ENCODE peak calls at places on chromosomes 16 and 17, in seven cellular contexts. One of them, this sample, is unnamed. For H3K4me1, the result is how much of the 10 kb centered on the place peaks cover.

GRCh38 chr16:35302859-35303258 is 1843.4 kb downstream of the TP53TG3F start:
- DNase-seq in neural progenitor cell: no peak
- DNase-seq in lower lobe of right lung: no peak
- DNase-seq in sigmoid colon: no peak
- DNase-seq in cardiac muscle cell: no peak
- DNase-seq in lung: no peak
- DNase-seq in tibial nerve: no peak
- DNase-seq in this sample: no peak

GRCh38 chr17:80175411-80175810 is 5.6 kb downstream of the CARD14 start:
- DNase-seq in neural progenitor cell: peak
- DNase-seq in lower lobe of right lung: no peak
- DNase-seq in sigmoid colon: no peak
- DNase-seq in cardiac muscle cell: peak
- DNase-seq in lung: peak
- DNase-seq in tibial nerve: no peak
- DNase-seq in this sample: peak

GRCh38 chr17:49469831-49470568 is 25.1 kb upstream of the NGFR start:
- DNase-seq in neural progenitor cell: peak
- DNase-seq in lower lobe of right lung: no peak
- DNase-seq in sigmoid colon: no peak
- DNase-seq in cardiac muscle cell: no peak
- DNase-seq in lung: no peak
- DNase-seq in tibial nerve: no peak
- DNase-seq in this sample: no peak

GRCh38 chr16:74304164-74304834 is 7.7 kb downstream of the PSMD7 start:
- DNase-seq in neural progenitor cell: no peak
- DNase-seq in lower lobe of right lung: no peak
- DNase-seq in sigmoid colon: no peak
- DNase-seq in cardiac muscle cell: peak
- DNase-seq in lung: no peak
- DNase-seq in tibial nerve: no peak
- DNase-seq in this sample: peak

GRCh38 chr17:22265807-22266206 is 573.5 kb downstream of the KCNJ18 start:
- DNase-seq in neural progenitor cell: no peak
- DNase-seq in lower lobe of right lung: no peak
- DNase-seq in sigmoid colon: no peak
- DNase-seq in cardiac muscle cell: no peak
- DNase-seq in lung: no peak
- DNase-seq in tibial nerve: no peak
- DNase-seq in this sample: no peak

GRCh38 chr16:50711862-50712567 is 18.6 kb downstream of the NOD2 start:
- DNase-seq in neural progenitor cell: no peak
- DNase-seq in lower lobe of right lung: no peak
- DNase-seq in sigmoid colon: peak
- DNase-seq in cardiac muscle cell: peak
- DNase-seq in lung: no peak
- DNase-seq in tibial nerve: no peak
- DNase-seq in this sample: no peak

GRCh38 chr17:82397449-82398335 is 20.5 kb upstream of the HEXD start:
- DNase-seq in neural progenitor cell: no peak
- DNase-seq in lower lobe of right lung: peak
- DNase-seq in sigmoid colon: no peak
- DNase-seq in cardiac muscle cell: no peak
- DNase-seq in lung: no peak
- DNase-seq in tibial nerve: no peak
- DNase-seq in this sample: no peak

GRCh38 chr17:69928586-69928985 is 146.4 kb upstream of the KCNJ16 start:
- DNase-seq in neural progenitor cell: no peak
- DNase-seq in lower lobe of right lung: no peak
- DNase-seq in sigmoid colon: no peak
- DNase-seq in cardiac muscle cell: no peak
- DNase-seq in lung: no peak
- DNase-seq in tibial nerve: no peak
- DNase-seq in this sample: no peak

GRCh38 chr17:80119271-80119791 is 17.9 kb downstream of the GAA start:
- DNase-seq in neural progenitor cell: no peak
- DNase-seq in lower lobe of right lung: no peak
- DNase-seq in sigmoid colon: peak
- DNase-seq in cardiac muscle cell: no peak
- DNase-seq in lung: no peak
- DNase-seq in tibial nerve: no peak
- DNase-seq in this sample: no peak

DNA sequence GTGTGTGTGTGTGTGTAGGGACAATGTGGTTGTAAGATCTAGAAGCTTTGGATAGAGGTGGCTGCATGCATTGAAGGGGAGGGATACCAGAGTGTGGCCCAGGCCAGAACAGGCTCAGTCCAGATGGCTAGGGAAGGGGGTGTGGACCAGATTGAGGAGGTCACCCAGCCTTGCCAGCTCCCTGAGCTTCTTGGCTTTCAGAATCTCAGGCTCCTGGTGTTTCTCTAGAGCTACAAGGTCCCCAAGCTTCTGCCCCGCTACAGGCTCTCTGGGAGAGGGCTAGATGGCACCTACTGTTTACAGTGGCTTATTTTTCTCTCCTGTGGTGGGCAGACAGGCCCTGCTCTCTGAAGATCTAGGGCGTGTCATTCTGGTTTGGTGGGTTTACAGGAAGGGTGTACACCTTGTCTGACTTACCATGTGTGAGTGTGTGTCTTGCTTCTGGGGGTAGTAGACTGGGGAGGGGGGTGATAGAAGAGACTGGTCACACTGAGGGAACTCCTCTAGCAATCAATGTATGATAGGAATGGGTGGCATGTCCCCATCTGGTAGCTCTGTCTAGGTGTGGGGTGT is 1.0 kb downstream of the RARA start:
- DNase-seq in neural progenitor cell: no peak
- DNase-seq in lower lobe of right lung: no peak
- DNase-seq in sigmoid colon: peak
- DNase-seq in cardiac muscle cell: no peak
- DNase-seq in lung: no peak
- DNase-seq in tibial nerve: no peak
- DNase-seq in this sample: no peak
- H3K4me1 ChIP-seq in neural progenitor cell: half or more
- H3K4me1 ChIP-seq in lower lobe of right lung: half or more
- H3K4me1 ChIP-seq in sigmoid colon: half or more
- H3K4me1 ChIP-seq in cardiac muscle cell: half or more
- H3K4me1 ChIP-seq in lung: half or more
- H3K4me1 ChIP-seq in tibial nerve: half or more
- H3K4me1 ChIP-seq in this sample: under half

DNA sequence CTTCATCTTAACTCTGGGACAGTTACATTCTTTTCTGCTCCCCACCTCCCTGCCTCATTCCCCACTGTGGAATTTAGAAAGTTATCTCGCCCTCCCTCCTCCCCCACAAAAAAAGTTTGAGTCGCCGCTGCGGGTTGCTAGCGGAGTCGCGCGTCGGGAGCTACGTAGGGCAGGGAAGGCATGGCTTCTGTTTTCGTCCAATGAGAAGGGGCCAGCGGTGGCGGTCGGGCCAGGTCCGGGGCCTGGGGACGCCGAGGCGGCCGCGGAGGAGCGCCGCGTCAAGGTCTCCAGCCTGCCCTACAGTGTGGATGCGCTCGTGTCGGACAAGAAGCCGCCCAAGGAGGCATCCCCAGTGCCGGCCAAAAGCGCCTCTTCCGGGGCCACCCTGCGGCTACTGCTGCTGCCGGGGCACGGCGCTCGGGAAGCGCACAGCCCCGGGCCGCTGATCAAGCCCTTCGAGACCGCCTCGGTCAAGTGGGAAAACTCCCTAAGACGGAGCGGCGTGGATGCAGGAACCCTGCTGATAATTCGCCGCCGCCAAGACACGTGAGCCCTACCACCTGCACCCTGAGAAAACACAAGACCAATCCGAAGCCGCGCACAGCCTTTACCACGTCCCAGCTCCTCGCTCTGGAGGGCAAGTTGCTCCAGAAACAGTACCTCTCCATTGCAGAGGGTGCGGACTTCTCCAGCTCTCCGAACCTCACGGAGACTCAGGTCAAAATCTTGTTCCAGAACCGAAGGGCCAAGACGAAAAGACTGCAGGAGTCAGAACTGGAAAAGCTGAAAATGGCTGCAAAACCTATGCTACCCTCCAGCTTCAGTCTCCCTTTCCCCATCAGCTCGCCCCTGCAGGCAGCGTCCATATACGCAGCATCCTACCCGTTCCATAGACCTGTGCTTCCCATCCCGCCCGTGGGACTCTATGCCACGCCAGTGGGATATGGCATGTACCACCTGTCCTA is 8.9 kb downstream of the OR4D1 start:
- DNase-seq in neural progenitor cell: peak
- DNase-seq in lower lobe of right lung: peak
- DNase-seq in sigmoid colon: no peak
- DNase-seq in cardiac muscle cell: peak
- DNase-seq in lung: no peak
- DNase-seq in tibial nerve: no peak
- DNase-seq in this sample: no peak
- TF ChIP-seq CTCF in neural progenitor cell: peak
- TF ChIP-seq CTCF in lower lobe of right lung: no peak
- TF ChIP-seq CTCF in sigmoid colon: no peak
- TF ChIP-seq CTCF in cardiac muscle cell: no peak
- TF ChIP-seq CTCF in lung: no peak
- TF ChIP-seq CTCF in tibial nerve: no peak
- TF ChIP-seq CTCF in this sample: no peak

GRCh38 chr17:3959295-3959899 is 4.8 kb downstream of the ATP2A3 start:
- DNase-seq in neural progenitor cell: no peak
- DNase-seq in lower lobe of right lung: no peak
- DNase-seq in sigmoid colon: no peak
- DNase-seq in cardiac muscle cell: peak
- DNase-seq in lung: no peak
- DNase-seq in tibial nerve: no peak
- DNase-seq in this sample: peak
- H3K4me1 ChIP-seq in neural progenitor cell: under half
- H3K4me1 ChIP-seq in lower lobe of right lung: half or more
- H3K4me1 ChIP-seq in sigmoid colon: under half
- H3K4me1 ChIP-seq in cardiac muscle cell: under half
- H3K4me1 ChIP-seq in lung: under half
- H3K4me1 ChIP-seq in tibial nerve: under half
- H3K4me1 ChIP-seq in this sample: under half

GRCh38 chr16:89370081-89370511 is 120.3 kb downstream of the ANKRD11 start:
- DNase-seq in neural progenitor cell: no peak
- DNase-seq in lower lobe of right lung: no peak
- DNase-seq in sigmoid colon: no peak
- DNase-seq in cardiac muscle cell: no peak
- DNase-seq in lung: no peak
- DNase-seq in tibial nerve: no peak
- DNase-seq in this sample: peak

GRCh38 chr16:89371386-89371785 is 119.0 kb downstream of the ANKRD11 start:
- DNase-seq in neural progenitor cell: no peak
- DNase-seq in lower lobe of right lung: no peak
- DNase-seq in sigmoid colon: no peak
- DNase-seq in cardiac muscle cell: no peak
- DNase-seq in lung: no peak
- DNase-seq in tibial nerve: no peak
- DNase-seq in this sample: no peak

GRCh38 chr16:89371968-89372634 is 118.3 kb downstream of the ANKRD11 start:
- DNase-seq in neural progenitor cell: no peak
- DNase-seq in lower lobe of right lung: no peak
- DNase-seq in sigmoid colon: no peak
- DNase-seq in cardiac muscle cell: no peak
- DNase-seq in lung: no peak
- DNase-seq in tibial nerve: no peak
- DNase-seq in this sample: no peak

GRCh38 chr16:89369266-89369895 is 121.0 kb downstream of the ANKRD11 start:
- DNase-seq in neural progenitor cell: no peak
- DNase-seq in lower lobe of right lung: no peak
- DNase-seq in sigmoid colon: no peak
- DNase-seq in cardiac muscle cell: no peak
- DNase-seq in lung: no peak
- DNase-seq in tibial nerve: no peak
- DNase-seq in this sample: no peak

DNA sequence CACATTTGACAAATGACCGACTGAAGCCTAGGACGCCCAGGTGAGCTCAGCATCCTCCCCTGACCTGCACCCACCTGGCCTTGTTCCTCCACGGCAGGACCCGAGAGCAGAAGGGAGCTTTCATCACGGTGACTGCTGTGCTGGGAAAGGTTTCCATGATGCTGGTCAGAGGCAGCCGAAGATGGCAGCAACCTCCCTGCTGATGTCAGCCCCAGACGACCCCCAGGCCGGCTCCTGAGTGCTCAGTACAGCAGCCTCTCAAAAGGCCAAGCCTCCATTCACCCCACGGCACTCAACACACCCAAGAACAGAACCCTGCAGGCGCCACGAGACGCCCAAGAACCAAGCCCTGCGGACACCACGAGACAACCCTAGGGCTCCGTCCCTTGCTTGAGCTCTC is 119.8 kb downstream of the ANKRD11 start:
- DNase-seq in neural progenitor cell: no peak
- DNase-seq in lower lobe of right lung: no peak
- DNase-seq in sigmoid colon: no peak
- DNase-seq in cardiac muscle cell: no peak
- DNase-seq in lung: no peak
- DNase-seq in tibial nerve: no peak
- DNase-seq in this sample: no peak
- TF ChIP-seq CTCF in neural progenitor cell: no peak
- TF ChIP-seq CTCF in lower lobe of right lung: no peak
- TF ChIP-seq CTCF in sigmoid colon: no peak
- TF ChIP-seq CTCF in cardiac muscle cell: no peak
- TF ChIP-seq CTCF in lung: no peak
- TF ChIP-seq CTCF in tibial nerve: no peak
- TF ChIP-seq CTCF in this sample: no peak